ENCODE peak calls at places on chromosomes 4 and X, in five cellular contexts. One of them, this sample, is unnamed.

GRCh38 chr4:86498560-86499166 is 95.5 kb upstream of the PTPN13 start:
- DNase-seq in A549: peak; percentile 39
- DNase-seq in AG04450: peak; percentile 43
- DNase-seq in choroid plexus epithelial cell: peak; percentile 83
- DNase-seq in HFF-Myc: no peak
- DNase-seq in this sample: no peak

GRCh38 chr4:47720787-47721186 is 117.1 kb downstream of the CORIN start:
- DNase-seq in A549: no peak
- DNase-seq in AG04450: no peak
- DNase-seq in choroid plexus epithelial cell: no peak
- DNase-seq in HFF-Myc: no peak
- DNase-seq in this sample: no peak

GRCh38 chr4:143961084-143961483 is 55.7 kb upstream of the GYPE start:
- DNase-seq in A549: no peak
- DNase-seq in AG04450: no peak
- DNase-seq in choroid plexus epithelial cell: no peak
- DNase-seq in HFF-Myc: no peak
- DNase-seq in this sample: no peak

GRCh38 chr4:106256190-106256589 is 59.8 kb downstream of the TBCK start:
- DNase-seq in A549: no peak
- DNase-seq in AG04450: no peak
- DNase-seq in choroid plexus epithelial cell: no peak
- DNase-seq in HFF-Myc: no peak
- DNase-seq in this sample: no peak

GRCh38 chr4:108693211-108693610 is 42.8 kb downstream of the OSTC start:
- DNase-seq in A549: no peak
- DNase-seq in AG04450: no peak
- DNase-seq in choroid plexus epithelial cell: no peak
- DNase-seq in HFF-Myc: no peak
- DNase-seq in this sample: no peak

GRCh38 chr4:26812049-26812729 is 48.5 kb upstream of the STIM2 start:
- DNase-seq in A549: no peak
- DNase-seq in AG04450: no peak
- DNase-seq in choroid plexus epithelial cell: no peak
- DNase-seq in HFF-Myc: no peak
- DNase-seq in this sample: no peak

GRCh38 chr4:96102541-96103018 is 262.7 kb downstream of the PDHA2 start:
- DNase-seq in A549: no peak
- DNase-seq in AG04450: no peak
- DNase-seq in choroid plexus epithelial cell: peak; percentile 75
- DNase-seq in HFF-Myc: no peak
- DNase-seq in this sample: no peak

GRCh38 chr4:4402966-4403365 is 16.1 kb downstream of the NSG1 start:
- DNase-seq in A549: no peak
- DNase-seq in AG04450: no peak
- DNase-seq in choroid plexus epithelial cell: no peak
- DNase-seq in HFF-Myc: peak; percentile 31
- DNase-seq in this sample: no peak

GRCh38 chr4:53601251-53601764 is 10.0 kb upstream of the LNX1 start:
- DNase-seq in A549: peak; percentile 18
- DNase-seq in AG04450: no peak
- DNase-seq in choroid plexus epithelial cell: peak; percentile 38
- DNase-seq in HFF-Myc: no peak
- DNase-seq in this sample: no peak
- TF ChIP-seq CTCF in A549: no peak
- TF ChIP-seq CTCF in AG04450: peak; percentile 34
- TF ChIP-seq CTCF in choroid plexus epithelial cell: peak; percentile 56
- TF ChIP-seq CTCF in HFF-Myc: peak; percentile 30
- TF ChIP-seq CTCF in this sample: peak; percentile 23

GRCh38 chrX:2383144-2383543 is 117.6 kb downstream of the DHRSX start:
- DNase-seq in A549: no peak
- DNase-seq in AG04450: no peak
- DNase-seq in choroid plexus epithelial cell: no peak
- DNase-seq in HFF-Myc: no peak
- DNase-seq in this sample: no peak

GRCh38 chrX:2387614-2388239 is 113.0 kb downstream of the DHRSX start:
- DNase-seq in A549: no peak
- DNase-seq in AG04450: no peak
- DNase-seq in choroid plexus epithelial cell: peak; percentile 46
- DNase-seq in HFF-Myc: no peak
- DNase-seq in this sample: no peak

GRCh38 chrX:2383735-2384134 is 117.0 kb downstream of the DHRSX start:
- DNase-seq in A549: peak; percentile 41
- DNase-seq in AG04450: no peak
- DNase-seq in choroid plexus epithelial cell: no peak
- DNase-seq in HFF-Myc: no peak
- DNase-seq in this sample: no peak

GRCh38 chrX:2385224-2385623 is 115.6 kb downstream of the DHRSX start:
- DNase-seq in A549: peak; percentile 69
- DNase-seq in AG04450: peak; percentile 37
- DNase-seq in choroid plexus epithelial cell: peak; percentile 90
- DNase-seq in HFF-Myc: no peak
- DNase-seq in this sample: peak; percentile 46

DNA sequence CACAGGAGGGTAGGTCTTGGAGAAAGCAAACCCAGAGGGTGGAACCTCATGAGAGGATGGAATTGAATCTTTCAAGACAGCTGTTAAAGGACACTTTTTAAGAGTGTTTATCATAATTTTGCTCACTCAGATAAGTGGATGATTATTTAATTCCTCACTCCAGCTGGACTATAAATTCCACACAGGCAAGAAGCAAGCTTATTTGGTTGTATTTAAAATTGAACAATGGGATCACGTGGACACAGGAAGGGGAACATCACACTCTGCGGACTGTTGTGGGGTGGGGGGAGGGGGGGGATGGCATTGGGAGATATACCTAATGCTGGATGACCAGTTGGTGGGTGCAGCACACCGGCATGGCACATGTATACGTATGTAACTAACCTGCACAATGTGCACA is 116.3 kb downstream of the DHRSX start:
- DNase-seq in A549: no peak
- DNase-seq in AG04450: no peak
- DNase-seq in choroid plexus epithelial cell: no peak
- DNase-seq in HFF-Myc: no peak
- DNase-seq in this sample: no peak
- H3K4me3 ChIP-seq in A549: no peak overlapping the region
- H3K4me3 ChIP-seq in AG04450: no peak overlapping the region
- H3K4me3 ChIP-seq in choroid plexus epithelial cell: no peak overlapping the region
- H3K4me3 ChIP-seq in HFF-Myc: no peak overlapping the region
- H3K4me3 ChIP-seq in this sample: no peak overlapping the region

GRCh38 chrX:49228185-49228584 is 5.0 kb downstream of the CACNA1F start:
- DNase-seq in A549: no peak
- DNase-seq in AG04450: no peak
- DNase-seq in choroid plexus epithelial cell: no peak
- DNase-seq in HFF-Myc: no peak
- DNase-seq in this sample: no peak

GRCh38 chrX:49232525-49232924 is 615 bp downstream of the CACNA1F start:
- DNase-seq in A549: no peak
- DNase-seq in AG04450: no peak
- DNase-seq in choroid plexus epithelial cell: no peak
- DNase-seq in HFF-Myc: no peak
- DNase-seq in this sample: no peak

GRCh38 chrX:49233176-49233575 is at the start of gene CACNA1F:
- DNase-seq in A549: no peak
- DNase-seq in AG04450: no peak
- DNase-seq in choroid plexus epithelial cell: no peak
- DNase-seq in HFF-Myc: no peak
- DNase-seq in this sample: no peak

GRCh38 chrX:49231333-49232000 is 1.7 kb downstream of the CACNA1F start:
- DNase-seq in A549: no peak
- DNase-seq in AG04450: no peak
- DNase-seq in choroid plexus epithelial cell: no peak
- DNase-seq in HFF-Myc: no peak
- DNase-seq in this sample: no peak

GRCh38 chrX:49230500-49231232 is 2.5 kb downstream of the CACNA1F start:
- DNase-seq in A549: no peak
- DNase-seq in AG04450: no peak
- DNase-seq in choroid plexus epithelial cell: no peak
- DNase-seq in HFF-Myc: no peak
- DNase-seq in this sample: no peak
- TF ChIP-seq CTCF in A549: no peak
- TF ChIP-seq CTCF in AG04450: no peak
- TF ChIP-seq CTCF in choroid plexus epithelial cell: peak; percentile 37
- TF ChIP-seq CTCF in HFF-Myc: no peak
- TF ChIP-seq CTCF in this sample: no peak

DNA sequence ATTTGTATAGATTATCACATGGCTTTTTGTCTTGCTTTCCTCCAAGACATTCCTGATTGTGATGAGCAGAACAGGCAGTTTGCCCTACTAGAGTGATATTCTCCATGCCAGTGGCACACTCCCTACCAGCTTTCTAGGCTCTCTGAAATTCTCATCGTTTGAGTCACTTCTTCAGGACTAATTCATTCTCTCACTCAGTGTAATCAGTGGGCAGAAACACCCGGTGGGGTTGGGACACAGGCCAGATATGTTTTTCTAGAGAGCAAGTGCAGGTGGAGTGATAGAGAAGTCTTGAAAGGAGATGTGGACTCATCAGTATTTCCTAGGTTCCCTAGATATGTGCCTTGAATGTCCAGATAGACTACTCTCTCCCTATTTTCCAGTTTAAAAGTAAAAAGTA is 13.1 kb downstream of the RAB33A start:
- DNase-seq in A549: no peak
- DNase-seq in AG04450: no peak
- DNase-seq in choroid plexus epithelial cell: no peak
- DNase-seq in HFF-Myc: no peak
- DNase-seq in this sample: no peak
- H3K4me3 ChIP-seq in A549: no peak overlapping the region
- H3K4me3 ChIP-seq in AG04450: no peak overlapping the region
- H3K4me3 ChIP-seq in choroid plexus epithelial cell: no peak overlapping the region
- H3K4me3 ChIP-seq in HFF-Myc: no peak overlapping the region
- H3K4me3 ChIP-seq in this sample: no peak overlapping the region

GRCh38 chr4:170497105-170497504 is 407.3 kb upstream of the AADAT start:
- DNase-seq in A549: peak; percentile 1
- DNase-seq in AG04450: no peak
- DNase-seq in choroid plexus epithelial cell: peak; percentile 2
- DNase-seq in HFF-Myc: no peak
- DNase-seq in this sample: no peak
- TF ChIP-seq CTCF in A549: no peak
- TF ChIP-seq CTCF in AG04450: no peak
- TF ChIP-seq CTCF in choroid plexus epithelial cell: no peak
- TF ChIP-seq CTCF in HFF-Myc: no peak
- TF ChIP-seq CTCF in this sample: no peak

GRCh38 chr4:180827193-180827592 is 1416.0 kb upstream of the TENM3 start:
- DNase-seq in A549: no peak
- DNase-seq in AG04450: no peak
- DNase-seq in choroid plexus epithelial cell: peak; percentile 49
- DNase-seq in HFF-Myc: no peak
- DNase-seq in this sample: no peak
- H3K4me3 ChIP-seq in A549: no peak overlapping the region
- H3K4me3 ChIP-seq in AG04450: peak overlapping the region; percentile 58
- H3K4me3 ChIP-seq in choroid plexus epithelial cell: peak overlapping the region; percentile 54
- H3K4me3 ChIP-seq in HFF-Myc: peak overlapping the region; percentile 2
- H3K4me3 ChIP-seq in this sample: no peak overlapping the region

GRCh38 chr4:177006331-177006730 is 213.6 kb upstream of the VEGFC start:
- DNase-seq in A549: no peak
- DNase-seq in AG04450: no peak
- DNase-seq in choroid plexus epithelial cell: no peak
- DNase-seq in HFF-Myc: peak; percentile 33
- DNase-seq in this sample: no peak

GRCh38 chr4:177008071-177008835 is 215.5 kb upstream of the VEGFC start:
- DNase-seq in A549: no peak
- DNase-seq in AG04450: no peak
- DNase-seq in choroid plexus epithelial cell: peak; percentile 57
- DNase-seq in HFF-Myc: no peak
- DNase-seq in this sample: no peak

GRCh38 chr4:177010421-177010820 is 217.7 kb upstream of the VEGFC start:
- DNase-seq in A549: no peak
- DNase-seq in AG04450: no peak
- DNase-seq in choroid plexus epithelial cell: no peak
- DNase-seq in HFF-Myc: no peak
- DNase-seq in this sample: no peak

GRCh38 chr4:177005801-177006230 is 213.1 kb upstream of the VEGFC start:
- DNase-seq in A549: peak; percentile 22
- DNase-seq in AG04450: peak; percentile 30
- DNase-seq in choroid plexus epithelial cell: peak; percentile 24
- DNase-seq in HFF-Myc: peak; percentile 70
- DNase-seq in this sample: peak; percentile 47

DNA sequence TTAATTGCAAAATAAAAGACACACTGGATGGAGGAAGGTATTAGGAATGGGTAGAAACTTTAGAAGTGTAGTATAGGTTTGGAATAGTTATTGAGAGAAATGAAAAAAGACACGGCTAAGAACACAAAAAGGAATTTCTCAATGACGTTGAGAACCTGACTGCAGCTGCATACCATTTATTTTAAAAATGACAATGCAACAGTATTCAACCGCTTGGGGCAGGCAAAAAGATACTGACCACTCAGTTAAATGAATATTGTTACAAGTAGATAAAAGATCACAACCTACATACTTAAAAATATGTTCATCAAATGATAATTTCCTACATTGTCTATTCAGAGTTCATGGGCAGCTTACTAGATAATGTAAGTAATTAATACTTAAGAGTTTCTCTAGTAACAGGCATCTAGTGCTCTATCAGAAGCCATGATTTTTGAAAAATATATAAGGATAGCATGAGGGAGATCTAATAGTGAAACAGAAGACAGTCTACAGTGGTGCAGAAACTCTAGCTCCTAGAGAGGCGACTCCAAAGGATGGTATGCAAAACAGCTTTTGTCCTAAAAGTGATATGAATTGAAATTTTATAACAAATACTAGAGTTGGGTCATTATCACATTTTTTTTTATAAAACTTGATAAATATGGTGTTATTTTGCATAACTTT is 216.2 kb upstream of the VEGFC start:
- DNase-seq in A549: no peak
- DNase-seq in AG04450: no peak
- DNase-seq in choroid plexus epithelial cell: peak; percentile 13
- DNase-seq in HFF-Myc: no peak
- DNase-seq in this sample: no peak
- TF ChIP-seq CTCF in A549: no peak
- TF ChIP-seq CTCF in AG04450: no peak
- TF ChIP-seq CTCF in choroid plexus epithelial cell: no peak
- TF ChIP-seq CTCF in HFF-Myc: no peak
- TF ChIP-seq CTCF in this sample: no peak

GRCh38 chr4:8857682-8858187 is 13.9 kb downstream of the HMX1 start:
- DNase-seq in A549: no peak
- DNase-seq in AG04450: no peak
- DNase-seq in choroid plexus epithelial cell: no peak
- DNase-seq in HFF-Myc: no peak
- DNase-seq in this sample: no peak
- H3K4me3 ChIP-seq in A549: peak overlapping the region; percentile 10
- H3K4me3 ChIP-seq in AG04450: no peak overlapping the region
- H3K4me3 ChIP-seq in choroid plexus epithelial cell: no peak overlapping the region
- H3K4me3 ChIP-seq in HFF-Myc: no peak overlapping the region
- H3K4me3 ChIP-seq in this sample: no peak overlapping the region

This sample was measured in AG04449.